ENCODE peak calls at places on chromosomes 1 and 21, in nine cellular contexts. F is transverse colon, H is esophagus muscularis mucosa, V is stomach, M is K562, A is suprapubic skin, K is sigmoid colon, J is GM12878, S is H1. D is an unnamed sample.

GRCh38 chr1:111990878-111991760 is 1.7 kb upstream of the KCND3 start:
- DNase-seq in F (peak; percentile 72), H (no peak), V (peak; percentile 86), M (peak; percentile 30), A (no peak), K (peak; percentile 84), J (no peak), S (peak; percentile 33), D (peak; percentile 88)

GRCh38 chr1:114112775-114113174 is 40.9 kb downstream of the SYT6 start:
- DNase-seq in F (no peak), H (no peak), V (no peak), M (no peak), A (no peak), K (no peak), J (no peak), S (no peak), D (no peak)

GRCh38 chr1:180178511-180179161 is 24.0 kb downstream of the QSOX1 start:
- DNase-seq in F (peak; percentile 68), H (no peak), V (peak; percentile 78), M (peak; percentile 79), A (no peak), K (peak; percentile 81), J (no peak), S (no peak), D (peak; percentile 55)

GRCh38 chr1:117546467-117546866 is 59.4 kb upstream of the TENT5C start:
- DNase-seq in F (no peak), H (no peak), V (no peak), M (no peak), A (no peak), K (no peak), J (no peak), S (no peak), D (no peak)

GRCh38 chr21:38460171-38460742 is 38.0 kb downstream of the ERG start:
- DNase-seq in F (no peak), H (no peak), V (no peak), M (no peak), A (no peak), K (no peak), J (no peak), S (no peak), D (peak; percentile 77)

GRCh38 chr1:19272064-19272463 is 16.5 kb downstream of the AKR7A3 start:
- DNase-seq in F (no peak), H (no peak), V (no peak), M (no peak), A (no peak), K (no peak), J (no peak), S (no peak), D (no peak)

GRCh38 chr21:39818557-39818956 is 48.7 kb upstream of the PCP4 start:
- DNase-seq in F (no peak), H (no peak), V (no peak), M (no peak), A (no peak), K (no peak), J (no peak), S (no peak), D (no peak)

GRCh38 chr21:44993321-44994015 is 53.6 kb downstream of the SLX9 start:
- DNase-seq in F (no peak), H (no peak), V (no peak), M (no peak), A (no peak), K (peak; percentile 67), J (no peak), S (no peak), D (no peak)

GRCh38 chr21:20258542-20258941 is 739.7 kb upstream of the NCAM2 start:
- DNase-seq in F (no peak), H (no peak), V (no peak), M (peak; percentile 89), A (no peak), K (no peak), J (no peak), S (no peak), D (no peak)

GRCh38 chr1:86753700-86754099 is 49.3 kb downstream of the SH3GLB1 start:
- DNase-seq in F (no peak), H (no peak), V (no peak), M (peak; percentile 36), A (no peak), K (no peak), J (no peak), S (no peak), D (no peak)

GRCh38 chr21:38619865-38620513 is 121.7 kb upstream of the ERG start:
- DNase-seq in F (no peak), H (peak; percentile 90), V (no peak), M (no peak), A (no peak), K (no peak), J (no peak), S (no peak), D (no peak)

GRCh38 chr1:229296541-229296941 is 25.6 kb downstream of the RAB4A start:
- DNase-seq in F (no peak), H (no peak), V (no peak), M (no peak), A (no peak), K (no peak), J (no peak), S (no peak), D (no peak)

GRCh38 chr1:7679873-7680790 is 91.0 kb upstream of the VAMP3 start:
- DNase-seq in F (peak; percentile 58), H (no peak), V (peak; percentile 45), M (peak; percentile 18), A (no peak), K (peak; percentile 78), J (no peak), S (no peak), D (no peak)

GRCh38 chr1:10745383-10745782 is 51.1 kb downstream of the CASZ1 start:
- DNase-seq in F (no peak), H (no peak), V (no peak), M (no peak), A (no peak), K (no peak), J (no peak), S (no peak), D (no peak)

GRCh38 chr1:10741696-10742095 is 54.8 kb downstream of the CASZ1 start:
- DNase-seq in F (no peak), H (no peak), V (no peak), M (no peak), A (no peak), K (no peak), J (no peak), S (no peak), D (no peak)

GRCh38 chr1:10744044-10744443 is 52.4 kb downstream of the CASZ1 start:
- DNase-seq in F (peak; percentile 29), H (no peak), V (no peak), M (no peak), A (no peak), K (no peak), J (no peak), S (no peak), D (no peak)

GRCh38 chr1:10744654-10745238 is 51.7 kb downstream of the CASZ1 start:
- DNase-seq in F (no peak), H (no peak), V (no peak), M (no peak), A (no peak), K (no peak), J (no peak), S (no peak), D (no peak)

GRCh38 chr1:10745886-10746455 is 50.5 kb downstream of the CASZ1 start:
- DNase-seq in F (no peak), H (no peak), V (no peak), M (no peak), A (no peak), K (no peak), J (no peak), S (no peak), D (peak; percentile 94)
- TF ChIP-seq POLR2AphosphoS5 in F (no peak), H (no peak), V (no peak), M (no peak), A (no peak), K (no peak), J (no peak), S (no peak), D (peak; percentile 90)

DNA sequence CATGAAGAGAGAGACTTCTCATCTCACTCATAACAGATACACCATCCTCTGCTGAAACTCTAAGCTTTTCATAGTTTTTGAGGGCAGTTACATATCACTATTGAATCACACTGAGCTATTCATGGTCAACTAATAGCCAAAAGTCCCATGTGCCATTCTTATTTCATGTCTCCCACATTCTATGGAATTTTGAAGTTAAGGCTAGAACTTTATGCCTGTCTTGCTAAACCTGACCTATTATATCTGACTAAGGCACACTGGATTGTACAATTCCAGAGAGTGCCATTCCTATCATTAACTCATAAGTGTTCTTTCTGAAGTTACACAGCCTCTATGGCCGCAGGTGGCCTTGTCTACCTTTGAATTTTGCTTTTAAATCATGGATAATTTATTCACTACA is 254.3 kb downstream of the PTPRC start:
- DNase-seq in F (no peak), H (no peak), V (no peak), M (no peak), A (no peak), K (no peak), J (no peak), S (no peak), D (no peak)
- TF ChIP-seq EP300 in F (no peak), H (no peak), V (no peak), M (no peak), A (no peak), K (no peak), J (no peak), S (no peak), D (no peak)

GRCh38 chr1:160733933-160734332 is 5.1 kb upstream of the SLAMF7 start:
- DNase-seq in F (no peak), H (no peak), V (no peak), M (no peak), A (no peak), K (no peak), J (no peak), S (no peak), D (no peak)
- H3K4me3 ChIP-seq in F (no peak overlapping the region), H (no peak overlapping the region), V (no peak overlapping the region), M (no peak overlapping the region), A (no peak overlapping the region), K (no peak overlapping the region), J (no peak overlapping the region), S (no peak overlapping the region), D (no peak overlapping the region)

DNA sequence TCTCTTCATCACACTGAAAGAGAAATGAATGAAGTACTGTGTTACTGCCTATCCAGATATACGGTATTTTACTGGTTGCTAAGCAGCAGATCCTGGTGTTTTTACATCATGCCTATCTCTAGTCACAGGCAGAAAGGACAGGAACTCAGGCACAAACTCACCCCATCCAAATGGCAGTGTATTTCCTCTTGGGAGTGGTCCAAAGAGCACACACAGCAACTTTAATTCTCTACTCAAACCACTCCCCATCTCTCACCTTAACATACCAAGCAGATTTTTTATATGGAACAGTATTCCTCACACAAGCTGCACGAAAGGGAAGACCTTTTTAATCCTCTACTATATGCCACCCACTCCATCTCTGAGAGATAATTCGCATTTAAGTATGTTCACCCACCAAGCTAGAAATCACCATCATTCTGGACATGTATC is 27.3 kb downstream of the EIF4G3 start:
- DNase-seq in F (peak; percentile 40), H (no peak), V (peak; percentile 38), M (no peak), A (no peak), K (no peak), J (no peak), S (no peak), D (peak; percentile 26)
- TF ChIP-seq POLR2AphosphoS5 in F (no peak), H (no peak), V (peak; percentile 75), M (no peak), A (no peak), K (peak; percentile 9), J (no peak), S (no peak), D (no peak)

D was measured in upper lobe of left lung.